ENCODE peak calls at places on chromosomes 2 and 18, in eight cellular contexts. T, V, N, A, C, K, Q and G are unnamed samples.

GRCh38 chr2:238921681-238922319 is 73.9 kb downstream of the TWIST2 start:
- DNase-seq in T (no peak), V (no peak), N (no peak), A (no peak), C (no peak), K (no peak), Q (peak), G (no peak)

GRCh38 chr2:120632796-120633646 is 102.6 kb upstream of the GLI2 start:
- DNase-seq in T (no peak), V (no peak), N (no peak), A (no peak), C (no peak), K (no peak), Q (no peak), G (no peak)

GRCh38 chr2:216119986-216120385 is 10.8 kb downstream of the XRCC5 start:
- DNase-seq in T (peak), V (no peak), N (no peak), A (no peak), C (no peak), K (no peak), Q (no peak), G (no peak)

GRCh38 chr2:42613281-42614064 is 45.0 kb downstream of the MTA3 start:
- DNase-seq in T (no peak), V (no peak), N (no peak), A (no peak), C (no peak), K (no peak), Q (no peak), G (no peak)

GRCh38 chr2:1593371-1594205 is 150.7 kb downstream of the PXDN start:
- DNase-seq in T (no peak), V (peak), N (peak), A (no peak), C (no peak), K (peak), Q (peak), G (no peak)

GRCh38 chr2:149648282-149649030 is 60.9 kb upstream of the MMADHC start:
- DNase-seq in T (no peak), V (no peak), N (peak), A (no peak), C (no peak), K (no peak), Q (peak), G (no peak)

GRCh38 chr2:142754182-142754581 is 123.3 kb upstream of the KYNU start:
- DNase-seq in T (no peak), V (no peak), N (no peak), A (no peak), C (no peak), K (no peak), Q (no peak), G (no peak)

GRCh38 chr2:70388813-70389212 is 86.9 kb upstream of the FAM136A start:
- DNase-seq in T (no peak), V (no peak), N (no peak), A (no peak), C (no peak), K (no peak), Q (no peak), G (no peak)

GRCh38 chr2:42854207-42854818 is 61.9 kb upstream of the HAAO start:
- DNase-seq in T (no peak), V (no peak), N (no peak), A (no peak), C (no peak), K (peak), Q (peak), G (no peak)

GRCh38 chr2:3606370-3607124 is 11.6 kb downstream of the COLEC11 start:
- DNase-seq in T (no peak), V (no peak), N (no peak), A (no peak), C (no peak), K (peak), Q (no peak), G (no peak)

GRCh38 chr2:157178865-157179264 is 78.6 kb upstream of the GALNT5 start:
- DNase-seq in T (peak), V (no peak), N (no peak), A (no peak), C (no peak), K (no peak), Q (no peak), G (no peak)

GRCh38 chr2:198054299-198054698 is 249.9 kb downstream of the PLCL1 start:
- DNase-seq in T (peak), V (peak), N (peak), A (peak), C (peak), K (no peak), Q (peak), G (peak)

GRCh38 chr18:74333091-74333490 is 17.5 kb downstream of the C18orf63 start:
- DNase-seq in T (no peak), V (no peak), N (no peak), A (no peak), C (no peak), K (no peak), Q (no peak), G (no peak)

GRCh38 chr2:29259221-29259620 is 144.0 kb downstream of the CLIP4 start:
- DNase-seq in T (no peak), V (no peak), N (no peak), A (no peak), C (no peak), K (no peak), Q (no peak), G (no peak)

GRCh38 chr2:48725696-48726494 is 29.6 kb downstream of the LHCGR start:
- DNase-seq in T (no peak), V (no peak), N (no peak), A (no peak), C (no peak), K (no peak), Q (no peak), G (peak)

GRCh38 chr2:207095963-207096362 is 69.8 kb downstream of the KLF7 start:
- DNase-seq in T (no peak), V (no peak), N (no peak), A (no peak), C (no peak), K (no peak), Q (no peak), G (no peak)
- H3K4me3 ChIP-seq in T (no peak), V (no peak), N (no peak), A (no peak), C (no peak), K (no peak), Q (no peak), G (no peak)

DNA sequence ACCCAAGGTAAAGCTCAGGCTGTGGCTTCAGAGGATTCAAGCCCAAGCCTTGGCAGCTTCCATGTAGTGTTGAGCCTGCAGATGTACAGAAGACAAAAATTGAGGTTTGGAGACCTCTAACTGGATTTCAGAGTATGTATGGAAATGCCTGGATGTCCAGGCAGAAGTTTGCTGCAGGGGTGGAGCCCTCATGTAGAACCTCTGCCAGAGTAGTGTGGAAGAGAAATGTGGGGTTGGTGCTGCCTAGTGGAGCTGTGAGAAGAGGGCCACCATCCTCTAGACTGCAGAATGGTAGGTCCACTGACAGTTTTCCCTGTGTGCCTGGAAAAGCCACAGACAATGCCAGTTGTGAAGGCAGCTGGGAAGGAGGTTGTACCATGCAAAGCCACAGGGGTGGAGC is 239.9 kb downstream of the SPAG16 start:
- DNase-seq in T (no peak), V (no peak), N (no peak), A (no peak), C (no peak), K (no peak), Q (no peak), G (no peak)
- H3K4me3 ChIP-seq in T (no peak), V (no peak), N (no peak), A (no peak), C (no peak), K (no peak), Q (no peak), G (no peak)

DNA sequence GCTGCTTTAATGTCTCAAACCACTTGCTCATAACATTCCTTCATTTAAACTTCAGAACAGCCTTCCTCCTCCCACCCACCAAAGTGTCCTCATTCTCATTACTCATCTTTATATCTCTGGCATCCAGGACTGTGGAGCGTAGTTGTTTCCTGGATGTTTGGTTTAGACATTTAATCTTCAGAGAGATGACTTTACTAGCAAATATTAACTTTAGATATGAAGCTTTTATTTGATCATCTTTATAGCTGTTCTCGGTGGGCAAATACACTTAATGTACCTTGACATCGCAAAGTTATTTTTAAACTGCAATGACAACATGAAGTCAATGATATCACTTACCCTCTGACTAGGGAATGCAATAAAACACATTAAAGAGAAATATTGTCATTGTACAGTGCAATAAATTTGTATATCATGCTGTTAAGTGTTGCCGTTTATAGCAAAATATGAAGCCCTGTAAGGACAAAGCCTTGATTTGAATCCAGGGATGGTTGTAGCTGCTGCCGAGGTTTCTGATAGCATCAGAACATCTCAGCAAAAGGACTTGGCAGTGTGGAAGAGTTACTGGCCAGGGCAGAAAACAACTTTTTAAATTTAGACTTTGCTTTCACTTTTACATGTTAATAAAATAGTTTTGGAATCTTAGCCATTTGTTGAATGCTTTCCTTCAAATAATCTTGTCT is 4.6 kb upstream of the LAMA3 start:
- DNase-seq in T (no peak), V (no peak), N (no peak), A (no peak), C (no peak), K (no peak), Q (no peak), G (no peak)
- H3K4me3 ChIP-seq in T (no peak), V (no peak), N (no peak), A (no peak), C (no peak), K (no peak), Q (no peak), G (no peak)

DNA sequence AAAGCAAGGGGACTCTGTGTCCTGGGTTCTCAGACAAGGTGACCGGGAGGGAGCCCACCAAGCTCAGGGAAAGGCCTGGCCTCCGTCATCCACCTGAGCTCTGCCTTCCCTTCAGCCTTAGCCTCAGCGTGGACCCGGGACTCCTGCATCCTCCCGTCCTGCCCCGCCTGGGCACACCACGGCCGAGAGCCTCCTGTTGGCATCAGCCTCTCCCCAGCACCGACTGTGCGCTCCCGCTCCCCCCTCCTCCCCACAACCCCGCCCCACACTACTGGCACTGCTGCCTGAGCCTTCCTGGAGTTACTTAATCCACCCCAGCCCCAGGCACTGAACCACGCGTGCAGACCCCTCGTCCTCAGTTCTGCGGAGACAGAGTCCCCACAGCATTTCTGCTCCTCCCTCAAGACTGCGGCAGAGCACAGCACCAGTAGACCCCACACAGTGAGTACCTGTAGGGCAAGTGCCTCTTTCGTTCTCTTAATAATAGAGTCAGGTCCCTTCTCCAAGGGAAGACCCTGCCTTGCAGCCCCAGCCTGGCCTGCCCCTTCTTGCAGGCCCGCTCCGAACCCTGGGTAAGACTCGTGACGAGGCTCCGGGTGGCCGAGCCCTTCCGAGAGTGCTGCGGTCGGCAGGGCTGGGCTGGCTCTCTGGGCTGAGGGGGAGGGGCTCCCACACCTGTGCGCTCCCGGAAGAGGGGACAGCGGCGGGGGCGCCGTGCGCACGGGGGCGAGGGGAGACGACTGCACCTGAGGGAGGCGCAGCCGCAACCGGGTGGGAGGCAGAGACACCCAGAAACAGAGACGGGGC is at the start of gene AMER3:
- DNase-seq in T (no peak), V (no peak), N (peak), A (no peak), C (no peak), K (no peak), Q (no peak), G (peak)
- H3K4me3 ChIP-seq in T (no peak), V (no peak), N (peak), A (peak), C (no peak), K (peak), Q (peak), G (peak)

DNA sequence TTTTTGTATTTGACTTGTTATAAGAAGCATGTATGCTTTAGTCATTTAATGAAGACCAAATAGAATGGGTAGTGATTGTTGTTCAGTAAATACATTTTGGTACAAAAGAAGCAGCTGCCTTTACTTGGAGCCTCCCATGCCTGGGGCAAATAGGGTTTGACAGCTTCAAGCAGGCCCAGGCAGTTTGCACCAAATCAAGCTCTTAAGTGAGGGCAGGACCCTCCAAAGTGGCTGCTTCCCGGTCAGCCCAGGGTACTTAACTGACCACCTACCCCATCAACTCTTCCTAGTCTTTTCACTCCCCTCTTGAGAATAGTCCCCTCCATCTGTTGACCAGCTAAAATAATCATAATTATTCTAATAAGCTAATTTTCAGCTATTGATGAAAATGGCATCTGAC is 5.2 kb downstream of the MAPRE3 start:
- DNase-seq in T (no peak), V (no peak), N (no peak), A (no peak), C (no peak), K (no peak), Q (no peak), G (no peak)
- H3K4me3 ChIP-seq in T (no peak), V (no peak), N (no peak), A (no peak), C (no peak), K (peak), Q (no peak), G (no peak)

GRCh38 chr18:70249118-70249517 is 39.7 kb upstream of the SOCS6 start:
- DNase-seq in T (no peak), V (no peak), N (no peak), A (no peak), C (no peak), K (no peak), Q (no peak), G (no peak)

GRCh38 chr18:70245941-70246537 is 40.6 kb upstream of the RTTN start:
- DNase-seq in T (no peak), V (no peak), N (no peak), A (no peak), C (no peak), K (no peak), Q (no peak), G (no peak)

GRCh38 chr18:70243545-70243944 is 38.1 kb upstream of the RTTN start:
- DNase-seq in T (no peak), V (no peak), N (no peak), A (no peak), C (no peak), K (no peak), Q (no peak), G (no peak)

GRCh38 chr18:70243131-70243530 is 37.6 kb upstream of the RTTN start:
- DNase-seq in T (no peak), V (peak), N (peak), A (no peak), C (no peak), K (no peak), Q (no peak), G (no peak)
- H3K4me3 ChIP-seq in T (no peak), V (peak), N (no peak), A (no peak), C (no peak), K (no peak), Q (no peak), G (no peak)

GRCh38 chr18:32036506-32037210 is 18.0 kb downstream of the RNF125 start:
- DNase-seq in T (no peak), V (no peak), N (no peak), A (no peak), C (no peak), K (no peak), Q (no peak), G (no peak)
- H3K4me3 ChIP-seq in T (no peak), V (no peak), N (no peak), A (no peak), C (no peak), K (no peak), Q (no peak), G (no peak)

GRCh38 chr2:210537021-210537650 is 19.3 kb upstream of the CPS1 start:
- DNase-seq in T (no peak), V (no peak), N (no peak), A (no peak), C (no peak), K (no peak), Q (no peak), G (no peak)

GRCh38 chr2:210539035-210539434 is 17.4 kb upstream of the CPS1 start:
- DNase-seq in T (no peak), V (no peak), N (no peak), A (no peak), C (no peak), K (no peak), Q (no peak), G (no peak)

GRCh38 chr2:210531482-210531881 is 24.9 kb upstream of the CPS1 start:
- DNase-seq in T (no peak), V (no peak), N (no peak), A (no peak), C (no peak), K (no peak), Q (no peak), G (no peak)

GRCh38 chr2:210531050-210531449 is 25.3 kb upstream of the CPS1 start:
- DNase-seq in T (no peak), V (no peak), N (no peak), A (no peak), C (no peak), K (no peak), Q (no peak), G (no peak)

GRCh38 chr2:210534879-210535278 is 21.5 kb upstream of the CPS1 start:
- DNase-seq in T (no peak), V (no peak), N (no peak), A (no peak), C (no peak), K (no peak), Q (no peak), G (no peak)
- H3K4me3 ChIP-seq in T (no peak), V (no peak), N (no peak), A (no peak), C (no peak), K (no peak), Q (no peak), G (no peak)

DNA sequence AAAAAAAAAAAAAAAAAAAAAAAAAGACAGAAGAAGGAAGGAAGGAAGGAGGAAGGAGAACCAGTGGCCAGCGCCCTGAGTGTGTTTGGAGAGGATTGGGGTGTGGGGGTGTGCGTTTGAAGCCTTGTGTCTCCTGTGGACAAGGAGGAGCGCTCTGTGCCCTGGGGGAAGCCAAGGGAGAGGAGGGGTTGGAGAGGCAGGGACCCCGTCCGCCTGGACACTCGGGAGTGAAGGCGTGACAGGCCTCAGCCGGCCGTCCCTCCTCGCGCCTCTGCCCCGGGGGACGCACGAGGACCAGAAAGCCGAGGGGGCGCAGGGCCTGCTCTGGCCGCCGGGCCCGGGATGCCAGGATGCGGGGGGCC is 44.9 kb downstream of the SERTAD2 start:
- DNase-seq in T (peak), V (no peak), N (no peak), A (no peak), C (no peak), K (peak), Q (peak), G (no peak)
- H3K4me3 ChIP-seq in T (no peak), V (no peak), N (peak), A (peak), C (peak), K (peak), Q (peak), G (no peak)

DNA sequence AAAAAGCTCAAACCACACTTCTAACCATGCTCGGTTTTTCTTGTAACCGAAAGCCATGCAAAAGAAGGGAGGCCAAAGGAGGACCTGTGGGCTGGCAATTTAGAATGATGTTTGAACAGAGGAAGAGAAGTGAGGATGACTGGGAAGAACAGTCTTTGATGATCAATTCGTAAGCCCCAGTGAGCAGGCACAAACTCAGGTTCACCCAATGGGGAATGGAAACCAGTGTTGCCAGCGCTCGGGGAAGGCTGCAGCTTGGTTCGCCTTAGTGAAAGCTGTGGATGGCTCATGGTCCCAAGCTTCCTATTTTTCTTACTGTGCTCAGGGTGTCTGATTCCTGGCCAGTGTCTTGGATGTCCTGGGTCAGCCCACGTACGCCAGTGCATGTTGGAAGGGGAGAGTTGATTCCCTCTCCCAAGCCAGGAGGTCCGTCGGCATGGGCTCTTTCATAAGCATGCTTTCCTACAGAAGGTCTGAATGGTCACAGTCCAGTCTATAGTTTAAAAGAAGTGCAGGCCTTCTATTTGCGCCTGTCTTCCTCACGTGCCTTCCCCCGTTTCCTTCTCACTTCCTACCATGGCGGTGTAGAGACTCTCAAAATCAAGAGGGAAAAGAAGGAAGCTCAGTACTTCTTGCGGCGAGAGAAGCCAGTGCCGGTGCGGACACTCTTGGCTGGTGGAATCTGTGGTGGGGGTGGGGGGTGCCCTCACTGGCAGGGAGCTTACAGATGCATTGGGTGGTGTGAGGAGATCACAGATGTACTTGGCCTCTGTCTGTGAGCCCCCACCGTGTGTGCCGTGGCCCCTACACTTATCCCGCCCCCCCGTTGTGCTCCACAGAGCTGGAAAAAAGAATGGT is 79.4 kb downstream of the VAPA start:
- DNase-seq in T (no peak), V (no peak), N (no peak), A (no peak), C (no peak), K (no peak), Q (no peak), G (no peak)
- H3K4me3 ChIP-seq in T (no peak), V (no peak), N (no peak), A (no peak), C (no peak), K (no peak), Q (no peak), G (no peak)